ENCODE peak calls at places on chromosomes 1 and 21, in nine cellular contexts. I, D, C, P, R, J, O, H and B are unnamed samples. For H3K36me3, the result is how much of the 10 kb centered on the place peaks cover.

GRCh38 chr1:174406421-174406820 is 41.3 kb upstream of the GPR52 start:
- DNase-seq in P (no peak), R (no peak), H (no peak), C (no peak), I (no peak), D (no peak), O (no peak), J (no peak), B (no peak)

GRCh38 chr21:35395728-35396127 is 346.6 kb upstream of the RUNX1 start:
- DNase-seq in O (no peak), H (no peak), R (no peak), C (peak), I (no peak), J (no peak), D (no peak), P (no peak), B (no peak)

GRCh38 chr1:227789042-227789880 is 26.2 kb upstream of the PRSS38 start:
- DNase-seq in J (peak), O (no peak), R (peak), H (no peak), C (peak), D (peak), I (peak), P (peak), B (no peak)

GRCh38 chr1:57321776-57322175 is 102.1 kb downstream of the DAB1 start:
- DNase-seq in I (no peak), D (no peak), H (no peak), R (no peak), O (no peak), J (no peak), C (no peak), P (no peak), B (no peak)

GRCh38 chr21:40926238-40926637 is 79.3 kb upstream of the DSCAM start:
- DNase-seq in P (no peak), O (no peak), D (no peak), I (no peak), R (no peak), H (no peak), C (no peak), J (no peak), B (no peak)

GRCh38 chr21:26797878-26798456 is 47.2 kb downstream of the ADAMTS1 start:
- DNase-seq in C (no peak), P (no peak), H (no peak), J (no peak), I (no peak), R (no peak), D (no peak), O (no peak), B (no peak)

GRCh38 chr1:197909346-197909745 is 6.9 kb downstream of the C1orf53 start:
- DNase-seq in I (no peak), P (no peak), H (no peak), D (no peak), R (no peak), J (no peak), O (no peak), C (no peak), B (no peak)

GRCh38 chr1:59686170-59686569 is 128.6 kb upstream of the HOOK1 start:
- DNase-seq in P (no peak), J (no peak), O (no peak), D (no peak), I (no peak), R (no peak), C (no peak), H (no peak), B (no peak)

GRCh38 chr1:39044762-39045161 is 18.6 kb downstream of the NDUFS5 start:
- DNase-seq in O (no peak), P (peak), J (peak), I (no peak), C (no peak), H (no peak), R (no peak), D (no peak), B (no peak)

GRCh38 chr1:205410581-205411298 is 11.1 kb downstream of the LEMD1 start:
- DNase-seq in C (no peak), O (no peak), I (no peak), J (no peak), R (no peak), D (no peak), H (no peak), P (no peak), B (no peak)

GRCh38 chr1:12339410-12339809 is 109.6 kb downstream of the VPS13D start:
- DNase-seq in C (no peak), I (peak), H (no peak), P (peak), R (no peak), O (no peak), J (peak), D (no peak), B (no peak)

GRCh38 chr1:34125721-34126380 is 39.2 kb downstream of the CSMD2 start:
- DNase-seq in C (no peak), P (no peak), H (no peak), R (peak), I (no peak), O (no peak), D (no peak), J (no peak), B (no peak)

DNA sequence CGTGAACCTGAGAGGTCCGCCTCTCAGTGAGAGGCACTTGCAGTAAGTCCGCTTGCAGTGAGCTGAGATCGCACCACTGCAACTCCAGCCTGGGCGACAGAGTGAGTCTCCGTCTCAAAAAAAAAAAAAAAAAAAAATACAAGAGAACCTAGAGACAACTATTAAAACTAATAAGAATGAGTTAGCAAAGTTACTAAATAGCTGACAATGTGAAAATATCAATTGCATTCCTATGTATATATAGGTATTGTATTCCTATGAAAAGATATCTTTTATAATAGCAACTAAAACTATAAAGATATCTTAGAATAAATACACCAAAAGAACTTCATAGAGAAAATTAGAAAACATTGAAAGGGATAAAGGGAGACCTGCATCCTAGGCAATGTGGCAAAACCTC is 20.3 kb downstream of the FLVCR1 start:
- DNase-seq in C (no peak), O (no peak), H (no peak), D (no peak), R (no peak), I (no peak), P (no peak), J (no peak), B (no peak)
- H3K36me3 ChIP-seq in C (under half), O (under half), H (half or more), D (under half), R (half or more), I (under half), P (under half), J (under half), B (under half)

DNA sequence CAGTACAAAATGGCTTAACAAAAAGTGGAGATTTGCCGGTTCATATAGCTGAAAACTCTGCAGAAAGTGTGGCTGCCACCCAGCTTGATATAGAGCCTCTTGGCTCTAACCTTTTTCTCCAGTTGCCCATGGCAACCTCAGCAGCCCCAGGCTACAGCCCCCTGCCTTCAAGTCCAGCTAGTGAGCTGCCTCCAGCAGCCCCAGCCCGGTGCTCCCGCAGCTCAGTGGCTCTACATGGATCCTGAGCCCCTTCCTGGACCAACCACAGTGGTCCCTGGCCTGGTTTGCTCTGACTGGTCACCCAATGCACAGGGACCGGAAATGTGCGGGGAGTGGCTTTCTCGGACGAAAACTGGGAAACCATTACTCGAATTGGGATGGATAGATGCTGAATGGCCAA is 13.3 kb upstream of the ATF3 start:
- DNase-seq in D (no peak), H (no peak), C (no peak), J (peak), P (peak), I (no peak), O (no peak), R (no peak), B (no peak)
- H3K36me3 ChIP-seq in D (under half), H (under half), C (under half), J (under half), P (under half), I (under half), O (under half), R (under half), B (under half)

GRCh38 chr1:203305809-203306088 is 430 bp downstream of the BTG2 start:
- DNase-seq in D (no peak), R (no peak), H (no peak), J (no peak), C (no peak), P (no peak), O (no peak), I (no peak), B (no peak)

GRCh38 chr1:203308205-203309114 is 3.1 kb downstream of the BTG2 start:
- DNase-seq in H (no peak), D (peak), P (no peak), C (no peak), I (no peak), J (peak), O (no peak), R (no peak), B (no peak)

GRCh38 chr1:203306089-203306969 is 1.0 kb downstream of the BTG2 start:
- DNase-seq in D (peak), O (peak), C (peak), J (peak), P (peak), H (peak), I (peak), R (peak), B (no peak)

GRCh38 chr1:203307690-203308126 is 2.4 kb downstream of the BTG2 start:
- DNase-seq in D (peak), O (no peak), H (no peak), C (no peak), J (peak), P (peak), R (peak), I (no peak), B (peak)

GRCh38 chr1:203306970-203307541 is 1.7 kb downstream of the BTG2 start:
- DNase-seq in J (peak), C (no peak), R (peak), O (no peak), H (no peak), D (peak), P (peak), I (no peak), B (peak)
- H3K36me3 ChIP-seq in J (under half), C (under half), R (under half), O (under half), H (under half), D (under half), P (under half), I (under half), B (half or more)

GRCh38 chr1:94894630-94895029 is 32.3 kb downstream of the CNN3 start:
- DNase-seq in D (peak), R (no peak), C (no peak), O (no peak), H (no peak), P (no peak), I (no peak), J (no peak), B (no peak)
- H3K36me3 ChIP-seq in D (under half), R (half or more), C (under half), O (under half), H (half or more), P (under half), I (under half), J (under half), B (under half)

DNA sequence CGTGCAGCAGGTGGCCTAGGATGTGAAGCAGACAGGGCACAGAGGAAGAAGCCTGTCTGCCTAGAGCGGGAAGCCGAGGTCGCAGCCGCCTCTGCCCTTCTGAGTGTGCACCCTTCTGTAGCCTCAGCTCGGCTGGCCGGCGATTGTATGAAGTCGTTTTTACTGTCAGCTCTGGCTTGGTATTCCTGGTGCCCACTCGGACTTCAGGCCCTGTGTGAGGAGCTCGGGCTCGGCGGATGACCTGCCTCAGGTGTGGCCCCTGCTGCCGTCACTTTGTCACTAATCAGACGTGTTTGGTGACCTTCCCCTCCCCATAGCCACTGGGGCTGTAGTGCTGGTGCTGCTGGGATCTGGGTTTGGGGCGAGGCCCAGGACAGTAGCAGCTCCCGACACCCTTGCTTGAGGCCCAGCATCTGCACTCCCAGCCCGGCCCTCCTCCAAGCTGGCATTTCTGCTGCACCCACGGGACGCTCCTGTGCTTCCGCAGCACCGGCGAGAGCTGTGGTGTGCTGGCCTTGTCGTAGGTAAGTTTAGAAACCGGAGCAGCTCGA is 18.1 kb downstream of the SLX9 start:
- DNase-seq in D (no peak), J (no peak), O (no peak), P (no peak), H (peak), R (no peak), C (no peak), I (no peak), B (no peak)
- H3K36me3 ChIP-seq in D (under half), J (under half), O (under half), P (under half), H (under half), R (half or more), C (under half), I (half or more), B (half or more)